ENCODE peak calls at places on chromosome 5, in four cellular contexts. Q, W, J and F are unnamed samples.
A peak's percentile ranks its signal among the peaks of the same experiment; 100 is the strongest.

GRCh38 chr5:36688722-36689121 is 82.3 kb downstream of the SLC1A3 start:
- DNase-seq in Q (peak; percentile 33), W (no peak), J (no peak), F (no peak)

GRCh38 chr5:146720132-146720531 is 158.4 kb downstream of the PPP2R2B start:
- DNase-seq in Q (no peak), W (no peak), J (no peak), F (no peak)

GRCh38 chr5:177313561-177314259 is 2.0 kb upstream of the MXD3 start:
- DNase-seq in Q (no peak), W (no peak), J (no peak), F (no peak)

GRCh38 chr5:157312492-157312891 is 46.6 kb downstream of the CYFIP2 start:
- DNase-seq in Q (peak; percentile 60), W (peak; percentile 35), J (peak; percentile 43), F (peak; percentile 51)

GRCh38 chr5:15013654-15014463 is 142.3 kb upstream of the ANKH start:
- DNase-seq in Q (no peak), W (no peak), J (no peak), F (no peak)

GRCh38 chr5:105696440-105696839 is 1974.3 kb downstream of the EFNA5 start:
- DNase-seq in Q (no peak), W (no peak), J (no peak), F (no peak)

GRCh38 chr5:54741711-54742110 is 224.2 kb downstream of the SNX18 start:
- DNase-seq in Q (no peak), W (no peak), J (no peak), F (no peak)

GRCh38 chr5:121384359-121384758 is 467.3 kb upstream of the FTMT start:
- DNase-seq in Q (peak; percentile 21), W (no peak), J (no peak), F (no peak)

GRCh38 chr5:114419941-114420340 is 58.1 kb downstream of the KCNN2 start:
- DNase-seq in Q (no peak), W (no peak), J (no peak), F (no peak)

GRCh38 chr5:1386274-1386717 is 41.4 kb upstream of the CLPTM1L start:
- DNase-seq in Q (peak; percentile 57), W (peak; percentile 71), J (peak; percentile 85), F (peak; percentile 93)

GRCh38 chr5:148957591-148958202 is 105.2 kb downstream of the SH3TC2 start:
- DNase-seq in Q (peak; percentile 43), W (no peak), J (peak; percentile 45), F (peak; percentile 18)

GRCh38 chr5:140571105-140571504 is 6.5 kb downstream of the SLC35A4 start:
- DNase-seq in Q (no peak), W (no peak), J (no peak), F (no peak)

GRCh38 chr5:31581498-31582099 is 49.5 kb downstream of the C5orf22 start:
- DNase-seq in Q (no peak), W (no peak), J (no peak), F (no peak)

GRCh38 chr5:94021246-94021645 is 279.8 kb upstream of the POU5F2 start:
- DNase-seq in Q (no peak), W (no peak), J (peak; percentile 30), F (no peak)

GRCh38 chr5:176152933-176153317 is 85.3 kb upstream of the SIMC1 start:
- DNase-seq in Q (no peak), W (no peak), J (no peak), F (no peak)

GRCh38 chr5:80870442-80870841 is 89.7 kb upstream of the RASGRF2 start:
- DNase-seq in Q (no peak), W (no peak), J (no peak), F (no peak)

GRCh38 chr5:19920761-19921160 is 67.2 kb downstream of the CDH18 start:
- DNase-seq in Q (no peak), W (no peak), J (no peak), F (no peak)

GRCh38 chr5:93601433-93602175 is 18.6 kb downstream of the NR2F1 start:
- DNase-seq in Q (peak; percentile 79), W (no peak), J (no peak), F (no peak)

GRCh38 chr5:9516591-9516990 is 29.3 kb downstream of the SEMA5A start:
- DNase-seq in Q (peak; percentile 68), W (no peak), J (no peak), F (no peak)

GRCh38 chr5:52457808-52458207 is 329.9 kb upstream of the ITGA1 start:
- DNase-seq in Q (no peak), W (no peak), J (no peak), F (no peak)

GRCh38 chr5:55429221-55429620 is 105.5 kb downstream of the PLPP1 start:
- DNase-seq in Q (no peak), W (no peak), J (no peak), F (no peak)

GRCh38 chr5:100553209-100553608 is 18.0 kb downstream of the FAM174A start:
- DNase-seq in Q (no peak), W (no peak), J (no peak), F (no peak)

GRCh38 chr5:107541400-107541799 is 129.3 kb downstream of the EFNA5 start:
- DNase-seq in Q (no peak), W (no peak), J (no peak), F (no peak)

GRCh38 chr5:157710431-157710830 is 20.8 kb upstream of the THG1L start:
- DNase-seq in Q (no peak), W (no peak), J (no peak), F (no peak)

GRCh38 chr5:16791036-16791705 is 144.9 kb downstream of the MYO10 start:
- DNase-seq in Q (no peak), W (no peak), J (no peak), F (peak; percentile 29)

GRCh38 chr5:167730121-167730520 is 561.3 kb upstream of the WWC1 start:
- DNase-seq in Q (no peak), W (no peak), J (no peak), F (no peak)

GRCh38 chr5:34818717-34819116 is 20.2 kb upstream of the TTC23L start:
- DNase-seq in Q (no peak), W (no peak), J (no peak), F (no peak)

GRCh38 chr5:176788931-176789872 is 21.2 kb upstream of the UNC5A start:
- DNase-seq in Q (no peak), W (no peak), J (no peak), F (no peak)

GRCh38 chr5:35830587-35830986 is 26.1 kb upstream of the IL7R start:
- DNase-seq in Q (no peak), W (no peak), J (no peak), F (no peak)

GRCh38 chr5:38404667-38405276 is 146.4 kb downstream of the EGFLAM start:
- DNase-seq in Q (peak; percentile 55), W (no peak), J (peak; percentile 36), F (peak; percentile 12)
- TF ChIP-seq CTCF in Q (peak; percentile 71), W (no peak), J (peak; percentile 22), F (no peak)

DNA sequence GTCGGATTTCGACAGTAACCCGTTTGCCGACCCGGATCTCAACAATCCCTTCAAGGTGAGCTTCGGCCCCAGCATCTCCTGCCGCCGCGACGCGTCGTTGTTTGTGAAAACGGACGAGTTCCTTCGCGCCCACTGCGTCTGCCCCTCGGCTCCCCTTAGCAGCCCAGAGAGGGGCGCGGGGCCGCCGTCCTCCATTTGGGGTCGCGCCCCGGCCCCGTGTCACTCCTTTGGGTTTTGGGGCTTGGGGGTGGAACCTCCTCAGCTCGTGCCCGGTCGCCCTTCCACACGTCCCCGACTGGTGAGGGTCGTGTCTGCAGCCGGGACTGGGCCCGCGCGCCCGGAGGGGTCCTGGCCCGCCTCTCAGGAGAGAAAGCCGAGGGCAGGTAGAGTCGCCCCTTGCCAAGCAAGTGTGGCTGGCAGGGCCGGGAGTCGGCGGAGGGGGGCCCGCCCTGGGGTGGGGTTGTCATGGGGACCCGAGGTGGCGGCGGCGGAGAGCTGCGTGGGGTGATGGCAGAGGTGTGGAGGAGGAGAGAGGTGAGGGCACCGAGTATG is 333 bp downstream of the SCAMP1 start:
- DNase-seq in Q (peak; percentile 44), W (peak; percentile 59), J (peak; percentile 68), F (peak; percentile 76)
- H3K4me3 ChIP-seq in Q (peak overlapping the region; percentile 98), W (peak overlapping the region; percentile 73), J (peak overlapping the region; percentile 92), F (peak overlapping the region; percentile 86)

GRCh38 chr5:123752576-123752975 is 240.6 kb downstream of the CSNK1G3 start:
- DNase-seq in Q (no peak), W (no peak), J (no peak), F (peak; percentile 1)
- H3K27ac ChIP-seq in Q (no peak overlapping the region), W (no peak overlapping the region), J (peak overlapping the region; percentile 23), F (no peak overlapping the region)

GRCh38 chr5:4643960-4644359 is 496.2 kb upstream of the ADAMTS16 start:
- DNase-seq in Q (no peak), W (no peak), J (no peak), F (no peak)
- TF ChIP-seq CTCF in Q (no peak), W (no peak), J (no peak), F (no peak)

DNA sequence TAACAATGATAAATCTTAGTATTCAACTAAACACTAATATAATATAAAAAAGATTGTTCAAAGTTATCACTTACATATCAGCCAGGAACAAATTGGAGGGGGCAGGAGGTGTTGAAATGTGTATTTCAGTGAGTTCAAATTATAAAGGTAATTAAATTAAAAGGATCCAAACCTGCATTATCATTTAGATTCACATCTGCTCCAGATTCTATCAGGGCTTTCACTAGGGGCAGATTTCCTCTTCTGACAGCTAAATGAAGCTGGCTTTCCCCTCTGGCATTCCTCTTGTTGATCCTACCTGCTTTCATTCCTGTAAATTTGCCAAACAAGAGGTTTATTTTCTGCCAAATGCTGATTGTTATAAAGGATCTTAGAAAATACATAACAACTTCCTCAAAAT is 86.3 kb upstream of the GCNT4 start:
- DNase-seq in Q (no peak), W (no peak), J (no peak), F (no peak)
- H3K4me3 ChIP-seq in Q (no peak overlapping the region), W (no peak overlapping the region), J (no peak overlapping the region), F (no peak overlapping the region)